ENCODE peak calls at places on chromosomes 2 and 18, in ten cellular contexts. X, R, Q, U, O, J, V, Z, G and W are unnamed samples.

GRCh38 chr2:42809131-42809875 is 16.9 kb upstream of the HAAO start:
- DNase-seq in Q (no peak), Z (no peak), X (peak), O (no peak), U (no peak), J (no peak), R (no peak), G (no peak), V (peak), W (no peak)

GRCh38 chr2:46067501-46068292 is 229.5 kb upstream of the EPAS1 start:
- DNase-seq in V (no peak), G (no peak), O (peak), Q (peak), U (no peak), X (no peak), J (no peak), Z (no peak), R (no peak), W (no peak)

GRCh38 chr2:104790100-104790811 is 63.7 kb upstream of the POU3F3 start:
- DNase-seq in O (no peak), J (no peak), R (peak), G (no peak), X (no peak), V (no peak), Q (no peak), U (no peak), Z (no peak), W (no peak)

GRCh38 chr2:65436825-65437221 is 4.4 kb upstream of the SPRED2 start:
- DNase-seq in Q (no peak), O (no peak), X (no peak), V (no peak), Z (no peak), J (no peak), U (no peak), G (no peak), R (no peak), W (no peak)

GRCh38 chr2:85989288-85989865 is 100.6 kb upstream of the ST3GAL5 start:
- DNase-seq in Z (no peak), V (no peak), O (no peak), Q (no peak), U (no peak), X (no peak), G (no peak), R (no peak), J (no peak), W (no peak)

GRCh38 chr2:74862268-74862964 is 28.5 kb downstream of the HK2 start:
- DNase-seq in O (no peak), R (no peak), Q (no peak), J (no peak), G (no peak), U (no peak), V (no peak), Z (peak), X (no peak), W (no peak)

GRCh38 chr2:114550895-114551793 is 108.7 kb downstream of the DPP10 start:
- DNase-seq in R (peak), U (no peak), Q (peak), V (peak), X (peak), Z (no peak), O (peak), J (no peak), G (no peak), W (peak)

GRCh38 chr18:47883771-47884413 is 46.6 kb downstream of the SMAD2 start:
- DNase-seq in R (no peak), Z (no peak), U (no peak), Q (peak), G (no peak), J (no peak), O (no peak), V (no peak), X (no peak), W (peak)

GRCh38 chr18:36045241-36045999 is 21.9 kb downstream of the RPRD1A start:
- DNase-seq in V (no peak), U (no peak), R (no peak), G (no peak), X (no peak), Q (no peak), Z (no peak), O (no peak), J (no peak), W (peak)

GRCh38 chr18:58313491-58314032 is 269.5 kb downstream of the NEDD4L start:
- DNase-seq in J (no peak), X (peak), Z (no peak), R (peak), U (no peak), G (peak), V (no peak), O (no peak), Q (no peak), W (no peak)

GRCh38 chr18:22182884-22183610 is 13.7 kb downstream of the GATA6 start:
- DNase-seq in V (no peak), J (no peak), Q (no peak), G (no peak), R (no peak), U (no peak), Z (no peak), X (no peak), O (no peak), W (no peak)

GRCh38 chr2:74739129-74739528 is 85.1 kb downstream of the SEMA4F start:
- DNase-seq in V (no peak), J (no peak), X (no peak), U (no peak), O (no peak), Q (no peak), Z (no peak), R (no peak), G (no peak), W (no peak)

DNA sequence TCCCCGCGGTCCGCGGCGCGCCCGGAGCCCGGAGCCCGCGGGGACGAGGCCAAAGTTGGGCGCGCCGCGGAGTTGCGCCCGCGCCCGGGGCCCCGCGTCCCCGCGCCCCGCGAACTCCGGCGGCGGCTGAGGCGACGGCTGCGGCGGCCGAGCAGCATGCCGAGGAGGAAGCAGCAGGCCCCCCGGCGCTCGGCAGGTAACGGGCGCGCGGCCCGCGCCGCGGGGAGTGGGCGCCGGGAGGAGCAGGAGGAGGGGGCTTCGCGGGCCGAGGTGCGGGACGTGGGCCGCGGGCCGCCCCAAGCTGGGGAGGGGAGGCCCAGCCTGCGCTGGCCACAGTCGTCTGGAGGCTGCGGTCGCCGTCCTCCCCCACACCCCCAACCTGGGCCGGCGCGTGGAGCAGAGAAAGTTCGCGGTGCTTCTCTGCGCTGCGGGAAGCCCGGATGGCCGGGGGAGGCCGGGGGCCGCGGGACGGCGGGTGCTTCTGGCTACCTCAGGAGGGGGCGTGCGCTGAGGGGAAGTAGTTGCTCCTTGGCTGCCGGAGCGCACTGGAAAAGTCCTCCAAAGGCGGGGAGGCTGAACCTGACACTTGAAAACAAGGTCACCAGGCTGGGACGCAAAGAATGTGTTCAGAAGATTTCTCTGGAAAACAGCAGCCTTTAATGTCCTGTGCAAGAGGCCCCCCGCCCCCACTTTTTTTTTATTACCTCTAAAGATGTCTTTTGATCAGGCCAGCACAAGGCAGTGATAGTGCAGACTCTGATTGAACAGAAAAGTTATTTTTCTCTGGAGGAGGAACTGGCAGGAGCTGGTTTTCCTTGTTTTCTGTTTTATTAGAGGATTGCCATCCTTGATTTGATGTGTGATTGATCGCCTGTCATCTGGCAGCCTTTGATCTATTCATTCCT is 1.4 kb downstream of the TSHZ1 start:
- DNase-seq in X (peak), Q (peak), V (peak), Z (peak), G (peak), U (peak), O (no peak), R (peak), J (peak), W (no peak)
- H3K27ac ChIP-seq in X (peak), Q (peak), V (peak), Z (peak), G (peak), U (peak), O (peak), R (peak), J (peak), W (no peak)

GRCh38 chr2:13230221-13230620 is 513.5 kb downstream of the TRIB2 start:
- DNase-seq in R (no peak), G (no peak), V (no peak), J (no peak), Z (no peak), Q (peak), U (no peak), X (no peak), O (no peak), W (no peak)

GRCh38 chr2:13227543-13227942 is 510.8 kb downstream of the TRIB2 start:
- DNase-seq in O (no peak), J (no peak), G (no peak), Q (no peak), R (no peak), X (no peak), U (no peak), Z (no peak), V (no peak), W (no peak)
- H3K27ac ChIP-seq in O (no peak), J (no peak), G (no peak), Q (no peak), R (no peak), X (no peak), U (no peak), Z (no peak), V (no peak), W (no peak)

GRCh38 chr18:9615280-9615797 is 980 bp upstream of the PPP4R1 start:
- DNase-seq in V (peak), U (no peak), J (no peak), R (no peak), X (no peak), Z (no peak), Q (no peak), G (no peak), O (no peak), W (no peak)

GRCh38 chr18:9613550-9614400 is 584 bp downstream of the PPP4R1 start:
- DNase-seq in X (peak), U (peak), G (peak), V (peak), Q (peak), O (no peak), J (peak), Z (peak), R (peak), W (no peak)

GRCh38 chr18:9614401-9615279 is at the start of gene PPP4R1:
- DNase-seq in U (peak), R (peak), O (peak), J (peak), V (peak), X (peak), Q (peak), Z (peak), G (peak), W (no peak)

GRCh38 chr18:9612989-9613388 is 1.4 kb downstream of the PPP4R1 start:
- DNase-seq in X (no peak), Q (no peak), J (no peak), O (no peak), R (no peak), V (no peak), G (no peak), U (no peak), Z (no peak), W (no peak)

GRCh38 chr18:9612215-9612830 is 2.0 kb downstream of the PPP4R1 start:
- DNase-seq in O (peak), V (no peak), Z (no peak), U (no peak), Q (peak), G (no peak), J (no peak), R (no peak), X (peak), W (no peak)
- H3K27ac ChIP-seq in O (peak), V (no peak), Z (peak), U (peak), Q (no peak), G (peak), J (no peak), R (no peak), X (no peak), W (peak)

GRCh38 chr2:72824224-72824842 is 1.5 kb downstream of the EXOC6B start:
- DNase-seq in Q (peak), X (no peak), V (no peak), Z (no peak), O (no peak), J (no peak), R (no peak), G (no peak), U (no peak), W (peak)

GRCh38 chr2:72825271-72826155 is at the start of gene EXOC6B:
- DNase-seq in V (peak), U (peak), Z (peak), Q (peak), X (peak), O (peak), G (peak), R (peak), J (peak), W (peak)

GRCh38 chr2:72827495-72827894 is 1.7 kb upstream of the EXOC6B start:
- DNase-seq in Q (no peak), Z (no peak), V (no peak), R (no peak), O (no peak), U (no peak), G (no peak), J (no peak), X (no peak), W (no peak)

GRCh38 chr2:72827999-72828646 is 2.3 kb upstream of the EXOC6B start:
- DNase-seq in X (no peak), J (no peak), Z (no peak), V (no peak), O (no peak), G (no peak), R (no peak), U (no peak), Q (peak), W (peak)

GRCh38 chr2:72826156-72826477 is 284 bp upstream of the EXOC6B start:
- DNase-seq in U (no peak), V (no peak), X (no peak), G (no peak), Q (no peak), Z (no peak), R (no peak), J (no peak), O (no peak), W (no peak)
- H3K27ac ChIP-seq in U (no peak), V (peak), X (no peak), G (no peak), Q (peak), Z (peak), R (no peak), J (no peak), O (no peak), W (peak)

GRCh38 chr18:12515550-12515949 is 107.8 kb downstream of the PRELID3A start:
- DNase-seq in X (no peak), Q (no peak), O (no peak), U (no peak), R (no peak), G (no peak), V (no peak), J (no peak), Z (no peak), W (no peak)
- H3K27ac ChIP-seq in X (no peak), Q (no peak), O (no peak), U (peak), R (no peak), G (no peak), V (no peak), J (no peak), Z (no peak), W (no peak)

GRCh38 chr2:221501883-221502269 is 70.2 kb downstream of the EPHA4 start:
- DNase-seq in V (no peak), O (no peak), R (no peak), Q (no peak), U (no peak), X (no peak), Z (no peak), J (no peak), G (no peak), W (no peak)

GRCh38 chr2:221503965-221504364 is 68.1 kb downstream of the EPHA4 start:
- DNase-seq in X (no peak), R (no peak), O (no peak), G (no peak), Q (no peak), Z (no peak), J (no peak), U (no peak), V (no peak), W (no peak)

GRCh38 chr2:221502270-221502973 is 69.7 kb downstream of the EPHA4 start:
- DNase-seq in X (no peak), Q (peak), U (no peak), G (no peak), Z (no peak), R (no peak), V (no peak), J (no peak), O (no peak), W (no peak)

GRCh38 chr2:221500501-221501209 is 71.4 kb downstream of the EPHA4 start:
- DNase-seq in G (no peak), X (no peak), R (no peak), Z (no peak), U (no peak), V (no peak), Q (peak), O (no peak), J (no peak), W (no peak)

DNA sequence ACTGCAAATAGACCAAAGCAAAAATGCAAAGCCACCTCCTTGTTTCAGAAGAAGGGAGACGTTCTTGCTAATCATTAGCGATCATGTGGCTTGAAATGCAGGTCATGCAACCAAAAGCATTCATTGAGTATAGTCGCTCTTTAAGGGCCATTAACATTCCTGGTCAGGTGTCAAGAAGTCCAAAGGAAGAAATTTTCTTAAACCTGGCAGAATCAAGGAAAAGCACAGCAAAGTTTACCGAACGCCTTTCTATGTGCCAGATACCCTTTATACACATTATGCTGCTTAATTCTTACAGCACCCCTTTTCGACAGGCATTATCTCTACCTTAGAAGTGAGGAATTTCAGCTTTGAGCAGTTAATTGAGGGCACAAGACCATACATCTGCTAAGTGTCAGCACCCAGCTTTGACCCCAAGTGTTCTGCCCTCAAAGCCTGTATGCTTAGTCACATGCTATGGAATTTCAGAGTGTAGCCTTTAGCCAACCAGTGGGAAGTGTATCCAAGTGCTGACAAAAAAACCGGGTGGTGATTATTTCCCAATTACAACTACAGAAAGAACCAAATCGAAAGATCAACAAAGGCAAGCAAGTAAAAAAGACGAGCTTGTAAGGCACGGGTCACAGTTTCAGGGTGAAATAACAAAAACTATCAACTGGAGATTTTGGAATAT is 70.8 kb downstream of the EPHA4 start:
- DNase-seq in O (no peak), X (no peak), Z (no peak), U (no peak), G (no peak), R (no peak), V (no peak), Q (peak), J (no peak), W (no peak)
- H3K27ac ChIP-seq in O (no peak), X (no peak), Z (no peak), U (no peak), G (peak), R (peak), V (no peak), Q (peak), J (no peak), W (no peak)

DNA sequence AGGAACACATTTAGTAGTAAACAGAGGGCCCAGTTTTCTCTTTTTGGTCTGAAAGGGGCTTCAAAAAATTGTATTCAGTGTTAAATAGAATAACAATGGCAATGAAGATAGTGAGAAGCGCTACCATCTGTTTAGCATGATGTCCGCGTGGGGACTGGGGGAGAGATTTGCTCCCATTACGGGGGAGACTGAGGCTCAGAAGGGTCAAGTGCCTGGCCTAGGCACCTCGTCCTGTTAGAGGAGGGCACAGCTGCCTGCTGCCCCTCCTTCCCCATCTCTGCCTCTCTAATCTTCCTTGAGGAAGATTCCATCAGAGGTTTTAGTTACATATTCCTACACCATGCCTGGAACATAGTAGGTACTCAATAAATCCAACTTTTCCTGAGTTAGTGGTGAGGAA is 10.1 kb upstream of the TMEM185B start:
- DNase-seq in U (no peak), Z (peak), J (no peak), G (no peak), X (no peak), V (no peak), O (no peak), Q (no peak), R (no peak), W (no peak)
- H3K27ac ChIP-seq in U (peak), Z (peak), J (no peak), G (peak), X (no peak), V (no peak), O (no peak), Q (no peak), R (no peak), W (no peak)

GRCh38 chr2:193580176-193580950 is 1385.6 kb upstream of the TMEFF2 start:
- DNase-seq in X (no peak), U (no peak), J (no peak), V (no peak), O (no peak), Z (peak), R (no peak), G (no peak), Q (no peak), W (no peak)
- H3K27ac ChIP-seq in X (no peak), U (no peak), J (no peak), V (no peak), O (no peak), Z (no peak), R (no peak), G (no peak), Q (no peak), W (no peak)

GRCh38 chr2:170885130-170885791 is 43.8 kb upstream of the GORASP2 start:
- DNase-seq in R (no peak), Z (no peak), Q (peak), U (no peak), O (no peak), X (no peak), V (no peak), G (no peak), J (no peak), W (no peak)

GRCh38 chr2:170882758-170883157 is 46.3 kb upstream of the GORASP2 start:
- DNase-seq in Q (no peak), G (no peak), X (no peak), J (no peak), Z (no peak), R (no peak), V (no peak), U (no peak), O (no peak), W (no peak)

GRCh38 chr2:170883683-170884082 is 45.4 kb upstream of the GORASP2 start:
- DNase-seq in Q (peak), R (no peak), G (no peak), Z (no peak), J (no peak), X (no peak), U (no peak), V (no peak), O (no peak), W (no peak)

GRCh38 chr2:170878505-170878904 is 50.5 kb upstream of the GORASP2 start:
- DNase-seq in G (no peak), V (no peak), Z (no peak), Q (peak), U (no peak), O (no peak), X (no peak), R (no peak), J (no peak), W (no peak)

GRCh38 chr2:170881840-170882239 is 47.2 kb upstream of the GORASP2 start:
- DNase-seq in G (no peak), J (no peak), Z (no peak), U (no peak), Q (no peak), R (no peak), O (no peak), V (no peak), X (no peak), W (no peak)
- H3K27ac ChIP-seq in G (no peak), J (no peak), Z (no peak), U (no peak), Q (no peak), R (no peak), O (no peak), V (no peak), X (no peak), W (no peak)